ENCODE peak calls at places on chromosomes 11 and 22, in seven cellular contexts. One of them, this sample, is unnamed.

GRCh38 chr11:65599955-65600246 is 4.3 kb upstream of the KCNK7 start:
- DNase-seq in K562: no peak
- DNase-seq in A549: no peak
- DNase-seq in GM12878: no peak
- DNase-seq in HepG2: no peak
- DNase-seq in H1: no peak
- DNase-seq in HCT116: no peak
- DNase-seq in this sample: no peak

GRCh38 chr11:74462009-74462408 is 5.3 kb downstream of the KCNE3 start:
- DNase-seq in K562: peak
- DNase-seq in HCT116: no peak
- DNase-seq in HepG2: peak
- DNase-seq in GM12878: no peak
- DNase-seq in A549: no peak
- DNase-seq in H1: no peak
- DNase-seq in this sample: no peak

GRCh38 chr11:65503923-65504670 is 5.3 kb downstream of the MALAT1 start:
- DNase-seq in H1: no peak
- DNase-seq in A549: no peak
- DNase-seq in GM12878: no peak
- DNase-seq in HepG2: no peak
- DNase-seq in K562: no peak
- DNase-seq in HCT116: no peak
- DNase-seq in this sample: peak

GRCh38 chr22:26666035-26666338 is 8.6 kb downstream of the MIAT start:
- DNase-seq in K562: no peak
- DNase-seq in GM12878: no peak
- DNase-seq in HepG2: no peak
- DNase-seq in HCT116: no peak
- DNase-seq in H1: no peak
- DNase-seq in A549: no peak
- DNase-seq in this sample: peak

GRCh38 chr22:19902245-19902699 is 39.3 kb upstream of the COMT start:
- DNase-seq in H1: no peak
- DNase-seq in HepG2: peak
- DNase-seq in A549: no peak
- DNase-seq in GM12878: no peak
- DNase-seq in K562: no peak
- DNase-seq in HCT116: no peak
- DNase-seq in this sample: no peak

GRCh38 chr11:60657880-60658279 is 41.5 kb upstream of the MS4A8 start:
- DNase-seq in HepG2: peak
- DNase-seq in HCT116: no peak
- DNase-seq in GM12878: no peak
- DNase-seq in H1: no peak
- DNase-seq in K562: no peak
- DNase-seq in A549: no peak
- DNase-seq in this sample: no peak

GRCh38 chr11:121482231-121483129 is 29.7 kb upstream of the SORL1-AS1 start:
- DNase-seq in H1: no peak
- DNase-seq in HepG2: no peak
- DNase-seq in A549: no peak
- DNase-seq in GM12878: peak
- DNase-seq in K562: no peak
- DNase-seq in HCT116: no peak
- DNase-seq in this sample: no peak

GRCh38 chr11:74646215-74646614 is 53.8 kb downstream of the POLD3 start:
- DNase-seq in HepG2: no peak
- DNase-seq in A549: no peak
- DNase-seq in GM12878: no peak
- DNase-seq in H1: no peak
- DNase-seq in HCT116: no peak
- DNase-seq in K562: no peak
- DNase-seq in this sample: no peak

GRCh38 chr22:17971711-17972110 is 52.6 kb downstream of the MICAL3 start:
- DNase-seq in HCT116: no peak
- DNase-seq in H1: no peak
- DNase-seq in GM12878: no peak
- DNase-seq in HepG2: no peak
- DNase-seq in K562: no peak
- DNase-seq in A549: no peak
- DNase-seq in this sample: no peak

GRCh38 chr22:17972385-17973181 is 51.8 kb downstream of the MICAL3 start:
- DNase-seq in GM12878: no peak
- DNase-seq in A549: peak
- DNase-seq in H1: no peak
- DNase-seq in K562: no peak
- DNase-seq in HepG2: peak
- DNase-seq in HCT116: no peak
- DNase-seq in this sample: peak

GRCh38 chr22:17970205-17970708 is 54.1 kb downstream of the MICAL3 start:
- DNase-seq in K562: peak
- DNase-seq in A549: no peak
- DNase-seq in GM12878: no peak
- DNase-seq in HepG2: no peak
- DNase-seq in HCT116: no peak
- DNase-seq in H1: no peak
- DNase-seq in this sample: peak

GRCh38 chr22:17968126-17968525 is 56.2 kb downstream of the MICAL3 start:
- DNase-seq in A549: no peak
- DNase-seq in HCT116: no peak
- DNase-seq in GM12878: no peak
- DNase-seq in H1: no peak
- DNase-seq in K562: no peak
- DNase-seq in HepG2: no peak
- DNase-seq in this sample: no peak

DNA sequence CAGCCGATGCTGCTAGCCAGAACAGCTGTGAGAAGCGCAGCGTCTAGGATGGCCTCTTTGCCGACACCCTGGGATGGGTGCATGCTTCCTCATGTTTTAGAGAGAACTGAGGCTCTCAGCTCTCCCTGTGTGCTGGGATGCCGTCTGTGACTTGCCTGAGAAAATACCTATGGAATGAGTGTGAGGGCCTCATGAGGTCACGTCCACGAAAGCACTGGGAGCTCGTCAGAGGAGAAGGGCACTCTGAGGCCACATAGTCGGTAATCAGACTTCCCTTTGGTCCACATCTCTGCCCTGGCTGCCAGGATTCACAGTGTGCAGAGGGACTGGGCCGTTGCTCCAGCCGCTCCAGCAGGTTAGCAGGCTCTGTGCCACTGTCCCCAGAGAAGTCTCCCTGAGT is 54.6 kb downstream of the MICAL3 start:
- DNase-seq in HCT116: no peak
- DNase-seq in A549: peak
- DNase-seq in H1: no peak
- DNase-seq in HepG2: no peak
- DNase-seq in K562: no peak
- DNase-seq in GM12878: no peak
- DNase-seq in this sample: peak
- TF ChIP-seq CEBPB in HCT116: no peak
- TF ChIP-seq CEBPB in A549: no peak
- TF ChIP-seq CEBPB in H1: no peak
- TF ChIP-seq CEBPB in HepG2: no peak
- TF ChIP-seq CEBPB in K562: no peak
- TF ChIP-seq CEBPB in GM12878: no peak
- TF ChIP-seq CEBPB in this sample: no peak

DNA sequence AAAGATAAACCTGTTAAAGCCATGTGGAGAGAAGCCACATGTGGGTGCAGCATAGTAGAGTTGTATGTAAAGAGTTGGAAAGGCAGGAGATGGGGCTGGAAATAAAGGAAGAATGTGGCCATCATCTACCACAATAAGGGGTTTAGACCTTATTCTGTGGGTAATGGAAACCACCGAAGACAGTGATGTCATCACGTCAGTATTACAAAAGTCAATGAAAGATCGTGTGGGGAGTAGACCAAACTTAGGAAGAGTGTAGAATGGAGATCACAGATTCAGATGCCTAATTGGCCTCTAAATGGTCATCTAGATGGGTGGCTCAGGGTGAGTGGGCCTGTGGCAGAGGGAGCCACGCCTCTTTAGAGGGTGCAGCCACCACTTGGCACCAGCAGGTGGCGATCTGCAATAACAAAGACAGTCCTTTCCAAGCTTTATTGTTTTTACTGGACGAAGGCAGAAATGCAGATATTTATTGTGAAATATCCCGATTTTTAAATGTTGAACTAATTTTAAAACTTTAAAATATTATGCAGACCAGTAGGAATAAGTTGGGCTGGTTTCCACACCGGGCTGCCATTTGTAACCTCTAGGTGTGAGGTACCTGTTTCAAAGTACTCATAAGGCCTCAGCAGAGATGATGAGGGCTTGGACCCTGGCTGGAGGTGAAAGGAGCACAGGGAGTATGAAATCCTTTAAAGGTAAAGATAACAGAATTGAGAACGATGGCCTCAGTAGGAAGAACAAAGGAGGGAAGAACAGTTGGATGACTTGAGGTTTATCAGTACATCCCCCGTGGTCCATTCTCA is 222.0 kb downstream of the DBX1 start:
- DNase-seq in HCT116: peak
- DNase-seq in A549: peak
- DNase-seq in K562: peak
- DNase-seq in HepG2: peak
- DNase-seq in GM12878: no peak
- DNase-seq in H1: peak
- DNase-seq in this sample: peak
- TF ChIP-seq CEBPB in HCT116: no peak
- TF ChIP-seq CEBPB in A549: peak
- TF ChIP-seq CEBPB in K562: peak
- TF ChIP-seq CEBPB in HepG2: no peak
- TF ChIP-seq CEBPB in GM12878: no peak
- TF ChIP-seq CEBPB in H1: peak
- TF ChIP-seq CEBPB in this sample: peak

GRCh38 chr11:129143335-129143734 is 48.8 kb downstream of the ARHGAP32 start:
- DNase-seq in A549: peak
- DNase-seq in K562: no peak
- DNase-seq in HCT116: peak
- DNase-seq in H1: no peak
- DNase-seq in HepG2: peak
- DNase-seq in GM12878: no peak
- DNase-seq in this sample: peak

GRCh38 chr11:129145276-129145675 is 46.8 kb downstream of the ARHGAP32 start:
- DNase-seq in H1: no peak
- DNase-seq in HepG2: no peak
- DNase-seq in A549: no peak
- DNase-seq in GM12878: no peak
- DNase-seq in HCT116: no peak
- DNase-seq in K562: no peak
- DNase-seq in this sample: no peak

GRCh38 chr11:129146196-129146595 is 45.9 kb downstream of the ARHGAP32 start:
- DNase-seq in HepG2: no peak
- DNase-seq in GM12878: no peak
- DNase-seq in A549: no peak
- DNase-seq in H1: no peak
- DNase-seq in K562: no peak
- DNase-seq in HCT116: no peak
- DNase-seq in this sample: peak

GRCh38 chr11:129141748-129142475 is 50.2 kb downstream of the ARHGAP32 start:
- DNase-seq in HepG2: no peak
- DNase-seq in A549: no peak
- DNase-seq in H1: no peak
- DNase-seq in K562: no peak
- DNase-seq in HCT116: no peak
- DNase-seq in GM12878: no peak
- DNase-seq in this sample: no peak

GRCh38 chr11:129144256-129144655 is 47.9 kb downstream of the ARHGAP32 start:
- DNase-seq in HepG2: no peak
- DNase-seq in GM12878: no peak
- DNase-seq in A549: no peak
- DNase-seq in HCT116: no peak
- DNase-seq in H1: no peak
- DNase-seq in K562: no peak
- DNase-seq in this sample: no peak
- TF ChIP-seq CEBPB in HepG2: no peak
- TF ChIP-seq CEBPB in GM12878: no peak
- TF ChIP-seq CEBPB in A549: no peak
- TF ChIP-seq CEBPB in HCT116: no peak
- TF ChIP-seq CEBPB in H1: no peak
- TF ChIP-seq CEBPB in K562: no peak
- TF ChIP-seq CEBPB in this sample: no peak

GRCh38 chr22:23801238-23801821 is 14.6 kb downstream of the SMARCB1 start:
- DNase-seq in HepG2: no peak
- DNase-seq in A549: no peak
- DNase-seq in GM12878: no peak
- DNase-seq in HCT116: no peak
- DNase-seq in K562: no peak
- DNase-seq in H1: no peak
- DNase-seq in this sample: no peak

GRCh38 chr22:23796461-23796860 is 9.7 kb downstream of the SMARCB1 start:
- DNase-seq in A549: no peak
- DNase-seq in HepG2: no peak
- DNase-seq in GM12878: no peak
- DNase-seq in HCT116: no peak
- DNase-seq in H1: no peak
- DNase-seq in K562: no peak
- DNase-seq in this sample: no peak

GRCh38 chr22:23803001-23803819 is 16.4 kb downstream of the SMARCB1 start:
- DNase-seq in HepG2: no peak
- DNase-seq in A549: no peak
- DNase-seq in H1: no peak
- DNase-seq in K562: no peak
- DNase-seq in HCT116: no peak
- DNase-seq in GM12878: no peak
- DNase-seq in this sample: no peak

GRCh38 chr22:23801886-23802377 is 15.2 kb downstream of the SMARCB1 start:
- DNase-seq in GM12878: no peak
- DNase-seq in HepG2: no peak
- DNase-seq in HCT116: no peak
- DNase-seq in H1: no peak
- DNase-seq in A549: no peak
- DNase-seq in K562: no peak
- DNase-seq in this sample: no peak

DNA sequence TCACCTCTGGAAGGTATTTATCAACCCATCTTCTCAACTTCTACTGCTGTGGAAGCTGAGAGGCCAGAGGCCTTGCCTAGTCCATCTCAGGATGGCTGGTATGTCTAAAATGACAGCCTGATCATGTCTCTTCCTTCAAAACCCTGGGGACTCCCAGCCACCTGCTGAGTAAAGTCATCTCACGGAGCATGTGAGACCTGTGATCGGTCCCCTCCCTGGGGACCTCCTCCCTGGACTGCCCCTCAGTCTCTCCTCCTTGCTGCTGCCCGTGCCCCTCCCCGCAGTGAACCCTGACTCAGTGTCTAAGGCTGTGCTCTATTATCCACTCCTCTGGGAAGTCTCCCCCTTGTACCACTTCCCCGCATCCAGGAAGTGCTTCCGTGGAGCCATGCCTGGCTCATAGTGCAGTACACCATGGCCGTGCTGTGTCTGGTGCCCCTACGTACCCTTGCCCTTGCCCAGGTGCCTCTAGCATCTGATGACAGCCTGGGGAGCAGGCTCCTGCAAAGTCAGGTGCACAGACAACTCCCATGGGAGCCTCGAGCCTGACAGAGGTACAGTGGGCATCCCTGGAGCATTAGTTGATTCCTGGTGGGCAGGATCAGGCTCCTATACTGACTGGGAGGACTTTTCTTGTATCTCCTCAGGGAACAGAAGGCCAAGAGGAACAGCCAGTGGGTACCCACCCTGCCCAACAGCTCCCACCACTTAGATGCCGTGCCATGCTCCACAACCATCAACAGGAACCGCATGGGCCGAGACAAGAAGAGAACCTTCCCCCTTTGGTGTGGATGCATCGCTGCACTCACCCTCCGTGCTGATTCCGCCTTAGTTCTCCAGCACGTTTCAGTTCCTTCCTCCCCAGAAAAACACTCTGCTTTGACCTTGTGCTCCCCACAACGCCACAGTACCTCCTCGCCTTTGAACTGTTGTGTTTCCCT is 13.8 kb downstream of the SMARCB1 start:
- DNase-seq in K562: no peak
- DNase-seq in H1: no peak
- DNase-seq in HepG2: no peak
- DNase-seq in A549: no peak
- DNase-seq in HCT116: no peak
- DNase-seq in GM12878: peak
- DNase-seq in this sample: no peak
- TF ChIP-seq CEBPB in K562: no peak
- TF ChIP-seq CEBPB in H1: no peak
- TF ChIP-seq CEBPB in HepG2: no peak
- TF ChIP-seq CEBPB in A549: no peak
- TF ChIP-seq CEBPB in HCT116: no peak
- TF ChIP-seq CEBPB in GM12878: no peak
- TF ChIP-seq CEBPB in this sample: no peak